ENCODE peak calls at places on chromosomes 3 and 15, in four cellular contexts. I is IMR-90, N is H9, Y is H1. H is an unnamed sample.
A peak's percentile ranks its signal among the peaks of the same experiment; 100 is the strongest.

GRCh38 chr3:187943677-187944390 is 198.6 kb upstream of the BCL6 start:
- DNase-seq in I (peak; percentile 39), N (no peak), Y (no peak), H (peak; percentile 30)

GRCh38 chr3:123620338-123620737 is 35.5 kb upstream of the HACD2 start:
- DNase-seq in I (peak; percentile 94), N (no peak), Y (no peak), H (no peak)

GRCh38 chr3:57127849-57128566 is 37.1 kb downstream of the IL17RD start:
- DNase-seq in I (no peak), N (no peak), Y (no peak), H (peak; percentile 72)

GRCh38 chr15:75357976-75358673 is 10.3 kb downstream of the MAN2C1 start:
- DNase-seq in I (no peak), N (no peak), Y (no peak), H (no peak)

GRCh38 chr3:102580760-102581159 is 145.9 kb downstream of the ZPLD1 start:
- DNase-seq in I (no peak), N (no peak), Y (no peak), H (no peak)

GRCh38 chr3:62607287-62608029 is 234.1 kb upstream of the FEZF2 start:
- DNase-seq in I (peak; percentile 28), N (no peak), Y (no peak), H (peak; percentile 32)

GRCh38 chr3:195025056-195025880 is 245.7 kb downstream of the XXYLT1 start:
- DNase-seq in I (no peak), N (no peak), Y (no peak), H (no peak)

GRCh38 chr15:78242128-78242527 is 7.8 kb upstream of the ACSBG1 start:
- DNase-seq in I (no peak), N (peak; percentile 64), Y (no peak), H (peak; percentile 48)

GRCh38 chr3:171407746-171408145 is 52.5 kb downstream of the TNIK start:
- DNase-seq in I (peak; percentile 90), N (no peak), Y (no peak), H (no peak)

GRCh38 chr3:116019254-116019763 is 396.0 kb downstream of the GAP43 start:
- DNase-seq in I (no peak), N (no peak), Y (no peak), H (no peak)

GRCh38 chr3:154931484-154931883 is 148.6 kb upstream of the MME start:
- DNase-seq in I (peak; percentile 79), N (no peak), Y (no peak), H (no peak)

GRCh38 chr3:135020181-135020580 is 225.1 kb downstream of the EPHB1 start:
- DNase-seq in I (no peak), N (no peak), Y (no peak), H (no peak)

GRCh38 chr3:168272343-168272984 is 176.7 kb upstream of the GOLIM4 start:
- DNase-seq in I (peak; percentile 38), N (no peak), Y (no peak), H (peak; percentile 79)

GRCh38 chr3:47434849-47435248 is 40.9 kb downstream of the SCAP start:
- DNase-seq in I (no peak), N (no peak), Y (no peak), H (no peak)

GRCh38 chr3:147656023-147656422 is 246.9 kb downstream of the ZIC1 start:
- DNase-seq in I (no peak), N (no peak), Y (no peak), H (no peak)

GRCh38 chr3:58418227-58418626 is 15.4 kb downstream of the PDHB start:
- DNase-seq in I (no peak), N (no peak), Y (no peak), H (no peak)

GRCh38 chr3:18264331-18264730 is 160.8 kb downstream of the SATB1 start:
- DNase-seq in I (no peak), N (no peak), Y (no peak), H (no peak)

GRCh38 chr3:14441240-14441919 is 39.0 kb downstream of the SLC6A6 start:
- DNase-seq in I (no peak), N (no peak), Y (no peak), H (peak; percentile 46)

GRCh38 chr15:22925875-22926274 is 54.3 kb downstream of the CYFIP1 start:
- DNase-seq in I (no peak), N (no peak), Y (no peak), H (no peak)

GRCh38 chr15:70974004-70974832 is 81.6 kb downstream of the LRRC49 start:
- DNase-seq in I (peak; percentile 83), N (no peak), Y (no peak), H (peak; percentile 46)

DNA sequence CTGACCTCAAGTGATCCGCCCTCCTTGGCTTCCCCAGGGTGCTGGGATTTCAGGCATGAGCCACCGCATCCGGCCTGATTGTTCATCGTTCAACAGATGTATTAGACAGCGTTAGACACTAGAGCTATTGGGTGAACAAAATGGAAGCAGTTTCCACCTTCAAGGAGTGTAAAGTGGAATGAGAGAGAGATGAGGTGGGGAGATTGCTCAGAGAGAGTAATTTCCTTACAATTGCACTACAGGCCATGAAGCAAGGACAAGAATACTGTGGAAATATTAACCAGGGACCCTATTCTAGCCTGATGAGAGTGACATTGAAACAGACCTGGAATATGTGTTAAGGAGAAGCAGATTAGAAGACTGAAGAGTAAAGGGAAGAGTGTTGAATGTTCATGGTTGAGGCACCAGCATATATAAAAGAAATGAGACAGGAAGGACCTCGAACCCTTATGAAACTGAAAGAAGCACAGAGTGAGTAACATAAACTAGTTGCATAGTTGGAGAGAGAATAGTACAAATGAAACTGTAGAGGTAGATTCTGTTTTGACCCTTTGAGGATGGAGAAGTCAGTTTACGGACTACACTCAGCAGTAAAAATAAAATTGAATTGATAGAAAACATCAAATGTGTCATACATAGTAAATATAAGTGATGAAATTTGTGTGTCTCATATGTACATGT is 7.2 kb downstream of the RTF1 start:
- DNase-seq in I (no peak), N (no peak), Y (no peak), H (no peak)
- H3K56ac ChIP-seq in I (no peak overlapping the region), N (no peak overlapping the region), Y (no peak overlapping the region), H (no peak overlapping the region)

GRCh38 chr3:138949002-138949418 is 2.0 kb downstream of the FOXL2NB start:
- DNase-seq in I (no peak), N (peak; percentile 84), Y (no peak), H (peak; percentile 92)
- H3K27me3 ChIP-seq in I (peaks cover 84% of the 10 kb centered on the region), N (peaks cover 53% of the 10 kb centered on the region), Y (peaks cover 60% of the 10 kb centered on the region), H (peaks cover 32% of the 10 kb centered on the region)

GRCh38 chr3:179071161-179071568 is 444 bp downstream of the ZMAT3 start:
- DNase-seq in I (peak; percentile 67), N (no peak), Y (no peak), H (peak; percentile 33)

GRCh38 chr3:179068779-179069530 is 2.7 kb downstream of the ZMAT3 start:
- DNase-seq in I (peak; percentile 40), N (no peak), Y (no peak), H (peak; percentile 27)

GRCh38 chr3:179067839-179068238 is 3.8 kb downstream of the ZMAT3 start:
- DNase-seq in I (no peak), N (no peak), Y (no peak), H (no peak)

GRCh38 chr3:179071569-179072397 is at the start of gene ZMAT3:
- DNase-seq in I (peak; percentile 82), N (peak; percentile 86), Y (peak; percentile 53), H (peak; percentile 87)

DNA sequence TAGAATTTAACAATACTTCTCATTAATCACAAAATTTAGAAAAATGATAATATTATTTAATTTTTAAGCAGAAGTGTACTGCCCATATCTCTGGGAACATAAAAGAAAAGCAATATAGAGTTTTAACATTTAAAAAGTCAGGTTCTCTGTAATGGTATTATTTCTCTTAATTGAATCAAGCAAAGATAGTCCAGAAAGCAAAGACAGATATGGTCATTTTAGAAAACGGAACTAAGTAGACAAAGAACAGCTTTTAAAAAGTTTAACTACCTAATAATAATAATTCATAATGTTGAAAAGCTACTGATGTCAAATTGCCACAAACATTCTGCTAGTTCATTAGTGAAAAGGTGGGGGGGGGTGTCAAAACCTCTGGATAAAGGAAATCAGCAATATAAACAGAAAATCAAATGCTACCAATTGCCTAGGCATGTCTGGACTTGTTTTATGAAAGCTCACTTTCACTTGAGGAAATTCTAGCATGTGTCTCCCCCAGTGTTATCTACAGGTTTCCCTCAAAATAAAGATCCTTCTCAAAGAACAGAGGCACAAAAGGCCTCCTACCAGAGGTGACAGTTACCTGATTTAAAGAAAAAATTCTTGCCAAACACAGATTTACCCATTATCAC is 1.7 kb downstream of the ZMAT3 start:
- DNase-seq in I (peak; percentile 58), N (no peak), Y (no peak), H (no peak)
- H3K56ac ChIP-seq in I (peak overlapping the region; percentile 90), N (no peak overlapping the region), Y (no peak overlapping the region), H (no peak overlapping the region)

GRCh38 chr15:96369351-96369750 is 38.9 kb downstream of the NR2F2 start:
- DNase-seq in I (no peak), N (no peak), Y (no peak), H (no peak)

GRCh38 chr15:96369825-96370621 is 39.5 kb downstream of the NR2F2 start:
- DNase-seq in I (no peak), N (peak; percentile 63), Y (no peak), H (peak; percentile 67)

GRCh38 chr15:96365781-96366525 is 35.5 kb downstream of the NR2F2 start:
- DNase-seq in I (no peak), N (peak; percentile 64), Y (no peak), H (no peak)

GRCh38 chr15:96366526-96366877 is 36.0 kb downstream of the NR2F2 start:
- DNase-seq in I (no peak), N (peak; percentile 46), Y (no peak), H (no peak)

GRCh38 chr15:96367436-96368200 is 37.1 kb downstream of the NR2F2 start:
- DNase-seq in I (no peak), N (peak; percentile 50), Y (no peak), H (no peak)
- H3K27me3 ChIP-seq in I (peaks cover 6% of the 10 kb centered on the region), N (peaks cover 97% of the 10 kb centered on the region), Y (peaks cover 88% of the 10 kb centered on the region), H (peaks cover 69% of the 10 kb centered on the region)

GRCh38 chr3:43362183-43362582 is 75.8 kb downstream of the SNRK start:
- DNase-seq in I (no peak), N (no peak), Y (no peak), H (no peak)
- H3K56ac ChIP-seq in I (no peak overlapping the region), N (no peak overlapping the region), Y (no peak overlapping the region), H (no peak overlapping the region)

GRCh38 chr15:45116006-45116481 is 1.9 kb downstream of the DUOXA2 start:
- DNase-seq in I (no peak), N (no peak), Y (no peak), H (no peak)

GRCh38 chr15:45114751-45115085 is 592 bp downstream of the DUOXA2 start:
- DNase-seq in I (no peak), N (no peak), Y (no peak), H (no peak)

GRCh38 chr15:45116482-45117326 is 2.6 kb downstream of the DUOXA2 start:
- DNase-seq in I (no peak), N (no peak), Y (no peak), H (no peak)

GRCh38 chr15:45114076-45114750 is at the start of the genes DUOX2 and DUOXA2:
- DNase-seq in I (no peak), N (no peak), Y (no peak), H (no peak)

GRCh38 chr15:45115312-45115820 is 1.2 kb downstream of the DUOXA2 start:
- DNase-seq in I (no peak), N (no peak), Y (no peak), H (no peak)
- H3K27me3 ChIP-seq in I (peaks cover 68% of the 10 kb centered on the region), N (peaks cover 67% of the 10 kb centered on the region), Y (peaks cover 73% of the 10 kb centered on the region), H (peaks cover 65% of the 10 kb centered on the region)